ENCODE peak calls at places on chromosomes 16 and 17, in five cellular contexts. One of them, this sample, is unnamed. For H3K9me3, the result is how much of the 10 kb centered on the place peaks cover.

GRCh38 chr16:74641969-74642368 is 24.7 kb downstream of the RFWD3 start:
- DNase-seq in tibial artery: no peak
- DNase-seq in neural progenitor cell: no peak
- DNase-seq in left ventricle myocardium inferior: no peak
- DNase-seq in CD8-positive, alpha-beta memory T cell: no peak
- DNase-seq in this sample: no peak

GRCh38 chr17:64024781-64025731 is 4.6 kb upstream of the ICAM2 start:
- DNase-seq in left ventricle myocardium inferior: no peak
- DNase-seq in neural progenitor cell: no peak
- DNase-seq in tibial artery: no peak
- DNase-seq in CD8-positive, alpha-beta memory T cell: peak
- DNase-seq in this sample: peak

GRCh38 chr16:51164167-51164566 is 13.1 kb upstream of the SALL1 start:
- DNase-seq in neural progenitor cell: no peak
- DNase-seq in left ventricle myocardium inferior: no peak
- DNase-seq in tibial artery: no peak
- DNase-seq in CD8-positive, alpha-beta memory T cell: no peak
- DNase-seq in this sample: no peak

GRCh38 chr17:77854083-77854758 is 104.3 kb upstream of the TNRC6C start:
- DNase-seq in left ventricle myocardium inferior: peak
- DNase-seq in CD8-positive, alpha-beta memory T cell: no peak
- DNase-seq in neural progenitor cell: no peak
- DNase-seq in tibial artery: no peak
- DNase-seq in this sample: no peak

GRCh38 chr17:60398227-60398959 is 6.5 kb upstream of the USP32 start:
- DNase-seq in left ventricle myocardium inferior: no peak
- DNase-seq in neural progenitor cell: no peak
- DNase-seq in CD8-positive, alpha-beta memory T cell: no peak
- DNase-seq in tibial artery: no peak
- DNase-seq in this sample: no peak

GRCh38 chr16:87881327-87882200 is 12.3 kb upstream of the SLC7A5 start:
- DNase-seq in tibial artery: no peak
- DNase-seq in neural progenitor cell: no peak
- DNase-seq in CD8-positive, alpha-beta memory T cell: no peak
- DNase-seq in left ventricle myocardium inferior: no peak
- DNase-seq in this sample: no peak

GRCh38 chr16:48591976-48592375 is 18.0 kb downstream of the N4BP1 start:
- DNase-seq in neural progenitor cell: no peak
- DNase-seq in CD8-positive, alpha-beta memory T cell: no peak
- DNase-seq in left ventricle myocardium inferior: no peak
- DNase-seq in tibial artery: no peak
- DNase-seq in this sample: no peak

GRCh38 chr16:66936889-66937554 is 1.7 kb downstream of the CES2 start:
- DNase-seq in tibial artery: no peak
- DNase-seq in CD8-positive, alpha-beta memory T cell: no peak
- DNase-seq in left ventricle myocardium inferior: no peak
- DNase-seq in neural progenitor cell: no peak
- DNase-seq in this sample: no peak

GRCh38 chr17:2485543-2485942 is 26.1 kb downstream of the METTL16 start:
- DNase-seq in neural progenitor cell: no peak
- DNase-seq in tibial artery: no peak
- DNase-seq in CD8-positive, alpha-beta memory T cell: no peak
- DNase-seq in left ventricle myocardium inferior: no peak
- DNase-seq in this sample: no peak

GRCh38 chr16:57071840-57072541 is 20.4 kb upstream of the CPNE2 start:
- DNase-seq in neural progenitor cell: no peak
- DNase-seq in CD8-positive, alpha-beta memory T cell: no peak
- DNase-seq in tibial artery: no peak
- DNase-seq in left ventricle myocardium inferior: no peak
- DNase-seq in this sample: no peak

GRCh38 chr16:66070140-66070887 is 296.2 kb upstream of the CDH5 start:
- DNase-seq in tibial artery: peak
- DNase-seq in CD8-positive, alpha-beta memory T cell: no peak
- DNase-seq in neural progenitor cell: no peak
- DNase-seq in left ventricle myocardium inferior: peak
- DNase-seq in this sample: no peak

GRCh38 chr17:82350182-82351030 is 8.6 kb upstream of the TEX19 start:
- DNase-seq in left ventricle myocardium inferior: no peak
- DNase-seq in neural progenitor cell: no peak
- DNase-seq in CD8-positive, alpha-beta memory T cell: no peak
- DNase-seq in tibial artery: no peak
- DNase-seq in this sample: no peak

GRCh38 chr17:81484195-81484979 is 28.2 kb downstream of the ACTG1 start:
- DNase-seq in tibial artery: peak
- DNase-seq in neural progenitor cell: peak
- DNase-seq in left ventricle myocardium inferior: peak
- DNase-seq in CD8-positive, alpha-beta memory T cell: peak
- DNase-seq in this sample: peak

GRCh38 chr17:1241904-1242303 is 28.3 kb upstream of the BHLHA9 start:
- DNase-seq in neural progenitor cell: no peak
- DNase-seq in CD8-positive, alpha-beta memory T cell: no peak
- DNase-seq in left ventricle myocardium inferior: no peak
- DNase-seq in tibial artery: peak
- DNase-seq in this sample: no peak

GRCh38 chr16:57445510-57445909 is 1.7 kb downstream of the CIAPIN1 start:
- DNase-seq in neural progenitor cell: no peak
- DNase-seq in tibial artery: no peak
- DNase-seq in left ventricle myocardium inferior: no peak
- DNase-seq in CD8-positive, alpha-beta memory T cell: no peak
- DNase-seq in this sample: no peak

GRCh38 chr17:58367462-58367861 is 15.5 kb upstream of the SUPT4H1 start:
- DNase-seq in left ventricle myocardium inferior: no peak
- DNase-seq in CD8-positive, alpha-beta memory T cell: no peak
- DNase-seq in neural progenitor cell: no peak
- DNase-seq in tibial artery: no peak
- DNase-seq in this sample: no peak

GRCh38 chr17:75159196-75160031 is 5.1 kb upstream of the JPT1 start:
- DNase-seq in CD8-positive, alpha-beta memory T cell: no peak
- DNase-seq in tibial artery: no peak
- DNase-seq in neural progenitor cell: no peak
- DNase-seq in left ventricle myocardium inferior: no peak
- DNase-seq in this sample: no peak

GRCh38 chr17:74770498-74771318 is 5.4 kb downstream of the NAT9 start:
- DNase-seq in left ventricle myocardium inferior: peak
- DNase-seq in tibial artery: no peak
- DNase-seq in CD8-positive, alpha-beta memory T cell: peak
- DNase-seq in neural progenitor cell: peak
- DNase-seq in this sample: peak

GRCh38 chr16:31711344-31711845 is 162.2 kb upstream of the ZNF267 start:
- DNase-seq in neural progenitor cell: no peak
- DNase-seq in CD8-positive, alpha-beta memory T cell: no peak
- DNase-seq in left ventricle myocardium inferior: no peak
- DNase-seq in tibial artery: no peak
- DNase-seq in this sample: no peak

GRCh38 chr17:51347851-51348584 is 87.7 kb downstream of the UTP18 start:
- DNase-seq in neural progenitor cell: no peak
- DNase-seq in tibial artery: no peak
- DNase-seq in left ventricle myocardium inferior: no peak
- DNase-seq in CD8-positive, alpha-beta memory T cell: no peak
- DNase-seq in this sample: no peak

GRCh38 chr16:57590654-57591085 is 37.8 kb upstream of the ADGRG1 start:
- DNase-seq in tibial artery: no peak
- DNase-seq in left ventricle myocardium inferior: no peak
- DNase-seq in neural progenitor cell: no peak
- DNase-seq in CD8-positive, alpha-beta memory T cell: no peak
- DNase-seq in this sample: no peak

GRCh38 chr16:65069090-65069489 is 52.8 kb downstream of the CDH11 start:
- DNase-seq in neural progenitor cell: no peak
- DNase-seq in tibial artery: no peak
- DNase-seq in CD8-positive, alpha-beta memory T cell: no peak
- DNase-seq in left ventricle myocardium inferior: no peak
- DNase-seq in this sample: no peak

GRCh38 chr16:69072640-69072974 is 32.8 kb upstream of the HAS3 start:
- DNase-seq in left ventricle myocardium inferior: no peak
- DNase-seq in CD8-positive, alpha-beta memory T cell: no peak
- DNase-seq in tibial artery: no peak
- DNase-seq in neural progenitor cell: no peak
- DNase-seq in this sample: no peak

GRCh38 chr17:15973016-15973415 is 26.5 kb downstream of the ZSWIM7 start:
- DNase-seq in left ventricle myocardium inferior: no peak
- DNase-seq in neural progenitor cell: no peak
- DNase-seq in CD8-positive, alpha-beta memory T cell: no peak
- DNase-seq in tibial artery: no peak
- DNase-seq in this sample: no peak

GRCh38 chr17:33475594-33475993 is 182.5 kb upstream of the ASIC2 start:
- DNase-seq in neural progenitor cell: no peak
- DNase-seq in left ventricle myocardium inferior: no peak
- DNase-seq in tibial artery: no peak
- DNase-seq in CD8-positive, alpha-beta memory T cell: no peak
- DNase-seq in this sample: no peak

GRCh38 chr16:57623251-57624043 is 5.0 kb upstream of the ADGRG1 start:
- DNase-seq in tibial artery: no peak
- DNase-seq in left ventricle myocardium inferior: no peak
- DNase-seq in CD8-positive, alpha-beta memory T cell: no peak
- DNase-seq in neural progenitor cell: peak
- DNase-seq in this sample: no peak

GRCh38 chr16:1308036-1308976 is 1.1 kb upstream of the UBE2I start:
- DNase-seq in tibial artery: no peak
- DNase-seq in left ventricle myocardium inferior: no peak
- DNase-seq in CD8-positive, alpha-beta memory T cell: no peak
- DNase-seq in neural progenitor cell: no peak
- DNase-seq in this sample: no peak

GRCh38 chr16:83458612-83459011 is 349.2 kb upstream of the HSBP1 start:
- DNase-seq in left ventricle myocardium inferior: no peak
- DNase-seq in CD8-positive, alpha-beta memory T cell: no peak
- DNase-seq in tibial artery: no peak
- DNase-seq in neural progenitor cell: no peak
- DNase-seq in this sample: no peak

GRCh38 chr16:17154981-17155380 is 315.8 kb downstream of the XYLT1 start:
- DNase-seq in tibial artery: peak
- DNase-seq in neural progenitor cell: no peak
- DNase-seq in left ventricle myocardium inferior: no peak
- DNase-seq in CD8-positive, alpha-beta memory T cell: no peak
- DNase-seq in this sample: no peak

GRCh38 chr17:43832168-43832975 is 574 bp downstream of the MPP3 start:
- DNase-seq in tibial artery: peak
- DNase-seq in left ventricle myocardium inferior: peak
- DNase-seq in neural progenitor cell: peak
- DNase-seq in CD8-positive, alpha-beta memory T cell: peak
- DNase-seq in this sample: no peak

GRCh38 chr16:66612422-66612821 is 7.9 kb downstream of the CMTM3 start:
- DNase-seq in neural progenitor cell: no peak
- DNase-seq in tibial artery: no peak
- DNase-seq in CD8-positive, alpha-beta memory T cell: no peak
- DNase-seq in left ventricle myocardium inferior: no peak
- DNase-seq in this sample: no peak

GRCh38 chr17:7130626-7131467 is 16.2 kb upstream of the ASGR2 start:
- DNase-seq in left ventricle myocardium inferior: no peak
- DNase-seq in neural progenitor cell: no peak
- DNase-seq in tibial artery: no peak
- DNase-seq in CD8-positive, alpha-beta memory T cell: no peak
- DNase-seq in this sample: no peak

GRCh38 chr17:17421346-17422216 is 55.2 kb upstream of the MED9 start:
- DNase-seq in tibial artery: no peak
- DNase-seq in CD8-positive, alpha-beta memory T cell: no peak
- DNase-seq in neural progenitor cell: no peak
- DNase-seq in left ventricle myocardium inferior: no peak
- DNase-seq in this sample: no peak
- H3K9me3 ChIP-seq in tibial artery: under half
- H3K9me3 ChIP-seq in CD8-positive, alpha-beta memory T cell: under half
- H3K9me3 ChIP-seq in neural progenitor cell: under half
- H3K9me3 ChIP-seq in left ventricle myocardium inferior: under half
- H3K9me3 ChIP-seq in this sample: under half

DNA sequence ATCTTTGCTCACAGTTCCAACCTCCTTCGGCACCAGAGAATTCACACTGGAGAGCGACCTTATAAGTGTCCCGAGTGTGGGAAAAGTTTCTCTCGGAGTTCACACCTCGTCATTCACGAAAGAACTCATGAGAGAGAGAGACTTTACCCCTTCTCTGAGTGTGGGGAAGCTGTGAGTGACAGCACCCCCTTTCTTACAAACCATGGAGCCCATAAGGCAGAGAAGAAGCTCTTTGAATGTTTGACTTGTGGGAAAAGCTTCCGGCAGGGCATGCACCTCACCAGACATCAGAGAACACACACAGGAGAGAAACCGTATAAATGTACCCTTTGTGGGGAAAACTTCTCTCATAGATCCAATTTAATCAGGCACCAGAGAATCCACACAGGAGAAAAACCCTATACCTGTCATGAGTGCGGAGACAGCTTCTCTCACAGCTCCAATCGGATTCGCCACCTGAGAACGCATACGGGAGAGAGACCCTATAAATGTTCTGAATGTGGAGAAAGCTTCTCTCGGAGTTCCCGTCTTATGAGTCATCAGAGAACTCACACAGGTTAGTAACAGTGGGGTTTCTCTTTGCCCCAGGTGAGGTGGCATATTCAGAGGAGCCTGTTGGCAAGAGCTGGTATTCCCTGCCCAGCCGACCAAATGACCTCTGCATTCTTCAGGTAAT is 6.8 kb downstream of the ZNF263 start:
- DNase-seq in tibial artery: no peak
- DNase-seq in neural progenitor cell: no peak
- DNase-seq in left ventricle myocardium inferior: no peak
- DNase-seq in CD8-positive, alpha-beta memory T cell: no peak
- DNase-seq in this sample: no peak
- H3K9me3 ChIP-seq in tibial artery: half or more
- H3K9me3 ChIP-seq in neural progenitor cell: under half
- H3K9me3 ChIP-seq in left ventricle myocardium inferior: half or more
- H3K9me3 ChIP-seq in CD8-positive, alpha-beta memory T cell: half or more
- H3K9me3 ChIP-seq in this sample: under half

DNA sequence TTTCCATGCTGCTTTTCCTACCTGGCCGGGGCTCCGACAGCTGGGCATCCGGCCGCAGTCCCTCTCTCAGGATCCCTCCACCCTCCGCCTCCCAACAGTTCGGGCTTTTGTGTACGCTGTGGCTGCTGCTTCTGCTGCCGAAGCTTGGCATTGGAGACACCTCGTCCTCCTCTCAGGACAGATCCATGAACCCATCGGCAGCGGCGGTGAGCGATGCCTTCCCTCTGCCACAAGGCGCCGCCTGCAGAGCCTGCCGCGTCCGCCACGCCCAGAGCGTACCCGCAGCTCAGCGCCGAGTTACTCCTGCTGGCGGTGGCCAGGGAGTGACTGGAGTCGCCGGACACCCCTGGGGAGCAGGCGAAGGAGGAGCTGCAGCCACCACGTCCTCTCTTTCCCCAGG is 2032.8 kb downstream of the TP53TG3F start:
- DNase-seq in left ventricle myocardium inferior: no peak
- DNase-seq in tibial artery: no peak
- DNase-seq in neural progenitor cell: no peak
- DNase-seq in CD8-positive, alpha-beta memory T cell: no peak
- DNase-seq in this sample: no peak
- H3K9me3 ChIP-seq in left ventricle myocardium inferior: under half
- H3K9me3 ChIP-seq in tibial artery: under half
- H3K9me3 ChIP-seq in neural progenitor cell: under half
- H3K9me3 ChIP-seq in CD8-positive, alpha-beta memory T cell: under half
- H3K9me3 ChIP-seq in this sample: under half

GRCh38 chr16:3388325-3388724 is 12.5 kb downstream of the ZSCAN32 start:
- DNase-seq in left ventricle myocardium inferior: no peak
- DNase-seq in CD8-positive, alpha-beta memory T cell: no peak
- DNase-seq in neural progenitor cell: no peak
- DNase-seq in tibial artery: no peak
- DNase-seq in this sample: no peak
- H3K9me3 ChIP-seq in left ventricle myocardium inferior: half or more
- H3K9me3 ChIP-seq in CD8-positive, alpha-beta memory T cell: under half
- H3K9me3 ChIP-seq in neural progenitor cell: under half
- H3K9me3 ChIP-seq in tibial artery: half or more
- H3K9me3 ChIP-seq in this sample: under half

This sample was measured in T-helper 17 cell.